ENCODE peak calls at places on chromosomes 5 and 9, in seven cellular contexts. One of them, this sample, is unnamed.
A peak's percentile ranks its signal among the peaks of the same experiment; 100 is the strongest.

GRCh38 chr5:175379867-175380266 is 64.1 kb downstream of the DRD1 start:
- DNase-seq in CD8-positive, alpha-beta T cell: no peak
- DNase-seq in fibroblast of pulmonary artery: no peak
- DNase-seq in Peyer's patch: no peak
- DNase-seq in colonic mucosa: no peak
- DNase-seq in lung: no peak
- DNase-seq in uterus: no peak
- DNase-seq in this sample: no peak

GRCh38 chr5:95953026-95953425 is 8.6 kb downstream of the ELL2 start:
- DNase-seq in CD8-positive, alpha-beta T cell: no peak
- DNase-seq in fibroblast of pulmonary artery: no peak
- DNase-seq in Peyer's patch: no peak
- DNase-seq in colonic mucosa: no peak
- DNase-seq in lung: no peak
- DNase-seq in uterus: no peak
- DNase-seq in this sample: no peak

GRCh38 chr5:74864823-74865222 is 1.4 kb downstream of the FAM169A start:
- DNase-seq in CD8-positive, alpha-beta T cell: no peak
- DNase-seq in fibroblast of pulmonary artery: no peak
- DNase-seq in Peyer's patch: no peak
- DNase-seq in colonic mucosa: no peak
- DNase-seq in lung: no peak
- DNase-seq in uterus: no peak
- DNase-seq in this sample: no peak

GRCh38 chr9:131609116-131609830 is 64.0 kb downstream of the PRRT1B start:
- DNase-seq in CD8-positive, alpha-beta T cell: no peak
- DNase-seq in fibroblast of pulmonary artery: peak; percentile 48
- DNase-seq in Peyer's patch: no peak
- DNase-seq in colonic mucosa: no peak
- DNase-seq in lung: no peak
- DNase-seq in uterus: peak; percentile 80
- DNase-seq in this sample: no peak

GRCh38 chr9:135887021-135887507 is 20.3 kb downstream of the CAMSAP1 start:
- DNase-seq in CD8-positive, alpha-beta T cell: no peak
- DNase-seq in fibroblast of pulmonary artery: no peak
- DNase-seq in Peyer's patch: no peak
- DNase-seq in colonic mucosa: no peak
- DNase-seq in lung: no peak
- DNase-seq in uterus: no peak
- DNase-seq in this sample: no peak

GRCh38 chr9:81705578-81705977 is 16.2 kb upstream of the TLE1 start:
- DNase-seq in CD8-positive, alpha-beta T cell: no peak
- DNase-seq in fibroblast of pulmonary artery: no peak
- DNase-seq in Peyer's patch: no peak
- DNase-seq in colonic mucosa: no peak
- DNase-seq in lung: no peak
- DNase-seq in uterus: no peak
- DNase-seq in this sample: no peak

GRCh38 chr5:179595916-179596315 is 27.6 kb downstream of the HNRNPH1 start:
- DNase-seq in CD8-positive, alpha-beta T cell: no peak
- DNase-seq in fibroblast of pulmonary artery: no peak
- DNase-seq in Peyer's patch: no peak
- DNase-seq in colonic mucosa: no peak
- DNase-seq in lung: no peak
- DNase-seq in uterus: no peak
- DNase-seq in this sample: no peak

GRCh38 chr9:38074441-38074943 is 5.5 kb upstream of the SHB start:
- DNase-seq in CD8-positive, alpha-beta T cell: no peak
- DNase-seq in fibroblast of pulmonary artery: peak; percentile 56
- DNase-seq in Peyer's patch: no peak
- DNase-seq in colonic mucosa: peak; percentile 49
- DNase-seq in lung: no peak
- DNase-seq in uterus: no peak
- DNase-seq in this sample: no peak

GRCh38 chr5:32083981-32084430 is 90.1 kb downstream of the GOLPH3 start:
- DNase-seq in CD8-positive, alpha-beta T cell: no peak
- DNase-seq in fibroblast of pulmonary artery: no peak
- DNase-seq in Peyer's patch: no peak
- DNase-seq in colonic mucosa: no peak
- DNase-seq in lung: no peak
- DNase-seq in uterus: no peak
- DNase-seq in this sample: no peak

GRCh38 chr5:69209607-69210006 is 20.2 kb downstream of the CENPH start:
- DNase-seq in CD8-positive, alpha-beta T cell: no peak
- DNase-seq in fibroblast of pulmonary artery: peak; percentile 33
- DNase-seq in Peyer's patch: no peak
- DNase-seq in colonic mucosa: no peak
- DNase-seq in lung: no peak
- DNase-seq in uterus: no peak
- DNase-seq in this sample: no peak

GRCh38 chr5:131109540-131110255 is 55.4 kb downstream of the HINT1 start:
- DNase-seq in CD8-positive, alpha-beta T cell: no peak
- DNase-seq in fibroblast of pulmonary artery: peak; percentile 66
- DNase-seq in Peyer's patch: peak; percentile 18
- DNase-seq in colonic mucosa: peak; percentile 38
- DNase-seq in lung: no peak
- DNase-seq in uterus: no peak
- DNase-seq in this sample: no peak

GRCh38 chr9:5582835-5583195 is 46.1 kb upstream of the RIC1 start:
- DNase-seq in CD8-positive, alpha-beta T cell: peak; percentile 54
- DNase-seq in fibroblast of pulmonary artery: peak; percentile 88
- DNase-seq in Peyer's patch: peak; percentile 54
- DNase-seq in colonic mucosa: no peak
- DNase-seq in lung: no peak
- DNase-seq in uterus: no peak
- DNase-seq in this sample: no peak

GRCh38 chr5:172926796-172927195 is 32.4 kb upstream of the RPL26L1 start:
- DNase-seq in CD8-positive, alpha-beta T cell: no peak
- DNase-seq in fibroblast of pulmonary artery: no peak
- DNase-seq in Peyer's patch: no peak
- DNase-seq in colonic mucosa: no peak
- DNase-seq in lung: no peak
- DNase-seq in uterus: no peak
- DNase-seq in this sample: no peak

GRCh38 chr5:112479418-112479817 is 60.3 kb upstream of the EPB41L4A start:
- DNase-seq in CD8-positive, alpha-beta T cell: no peak
- DNase-seq in fibroblast of pulmonary artery: peak; percentile 46
- DNase-seq in Peyer's patch: no peak
- DNase-seq in colonic mucosa: no peak
- DNase-seq in lung: no peak
- DNase-seq in uterus: no peak
- DNase-seq in this sample: peak; percentile 2

GRCh38 chr9:137433349-137433915 is 7.7 kb downstream of the ENTPD8 start:
- DNase-seq in CD8-positive, alpha-beta T cell: no peak
- DNase-seq in fibroblast of pulmonary artery: no peak
- DNase-seq in Peyer's patch: no peak
- DNase-seq in colonic mucosa: no peak
- DNase-seq in lung: no peak
- DNase-seq in uterus: no peak
- DNase-seq in this sample: no peak

GRCh38 chr9:77585335-77585786 is 62.8 kb downstream of the GNA14 start:
- DNase-seq in CD8-positive, alpha-beta T cell: no peak
- DNase-seq in fibroblast of pulmonary artery: no peak
- DNase-seq in Peyer's patch: no peak
- DNase-seq in colonic mucosa: no peak
- DNase-seq in lung: no peak
- DNase-seq in uterus: no peak
- DNase-seq in this sample: no peak

GRCh38 chr9:72025956-72026355 is 34.5 kb downstream of the C9orf57 start:
- DNase-seq in CD8-positive, alpha-beta T cell: no peak
- DNase-seq in fibroblast of pulmonary artery: no peak
- DNase-seq in Peyer's patch: no peak
- DNase-seq in colonic mucosa: no peak
- DNase-seq in lung: no peak
- DNase-seq in uterus: no peak
- DNase-seq in this sample: no peak

GRCh38 chr5:32499261-32499660 is 54.7 kb upstream of the ZFR start:
- DNase-seq in CD8-positive, alpha-beta T cell: no peak
- DNase-seq in fibroblast of pulmonary artery: no peak
- DNase-seq in Peyer's patch: no peak
- DNase-seq in colonic mucosa: no peak
- DNase-seq in lung: no peak
- DNase-seq in uterus: no peak
- DNase-seq in this sample: no peak

GRCh38 chr5:60843693-60844428 is at the start of gene ELOVL7:
- DNase-seq in CD8-positive, alpha-beta T cell: no peak
- DNase-seq in fibroblast of pulmonary artery: peak; percentile 7
- DNase-seq in Peyer's patch: no peak
- DNase-seq in colonic mucosa: peak; percentile 90
- DNase-seq in lung: peak; percentile 80
- DNase-seq in uterus: peak; percentile 15
- DNase-seq in this sample: no peak

GRCh38 chr5:175842947-175843793 is 28.2 kb upstream of the CPLX2 start:
- DNase-seq in CD8-positive, alpha-beta T cell: no peak
- DNase-seq in fibroblast of pulmonary artery: peak; percentile 29
- DNase-seq in Peyer's patch: no peak
- DNase-seq in colonic mucosa: no peak
- DNase-seq in lung: no peak
- DNase-seq in uterus: no peak
- DNase-seq in this sample: peak; percentile 43

GRCh38 chr5:40738502-40738901 is 17.3 kb downstream of the TTC33 start:
- DNase-seq in CD8-positive, alpha-beta T cell: no peak
- DNase-seq in fibroblast of pulmonary artery: no peak
- DNase-seq in Peyer's patch: no peak
- DNase-seq in colonic mucosa: no peak
- DNase-seq in lung: no peak
- DNase-seq in uterus: no peak
- DNase-seq in this sample: no peak

GRCh38 chr5:136048966-136049365 is 20.2 kb downstream of the TGFBI start:
- DNase-seq in CD8-positive, alpha-beta T cell: no peak
- DNase-seq in fibroblast of pulmonary artery: no peak
- DNase-seq in Peyer's patch: no peak
- DNase-seq in colonic mucosa: no peak
- DNase-seq in lung: no peak
- DNase-seq in uterus: peak; percentile 10
- DNase-seq in this sample: no peak

GRCh38 chr5:3604501-3604900 is 8.9 kb downstream of the IRX1 start:
- DNase-seq in CD8-positive, alpha-beta T cell: no peak
- DNase-seq in fibroblast of pulmonary artery: no peak
- DNase-seq in Peyer's patch: no peak
- DNase-seq in colonic mucosa: no peak
- DNase-seq in lung: no peak
- DNase-seq in uterus: no peak
- DNase-seq in this sample: no peak

GRCh38 chr5:159581502-159582249 is 251.4 kb upstream of the IL12B start:
- DNase-seq in CD8-positive, alpha-beta T cell: no peak
- DNase-seq in fibroblast of pulmonary artery: peak; percentile 82
- DNase-seq in Peyer's patch: no peak
- DNase-seq in colonic mucosa: no peak
- DNase-seq in lung: peak; percentile 39
- DNase-seq in uterus: no peak
- DNase-seq in this sample: peak; percentile 38
- TF ChIP-seq CTCF in CD8-positive, alpha-beta T cell: no peak
- TF ChIP-seq CTCF in fibroblast of pulmonary artery: peak; percentile 31
- TF ChIP-seq CTCF in Peyer's patch: no peak
- TF ChIP-seq CTCF in colonic mucosa: no peak
- TF ChIP-seq CTCF in lung: no peak
- TF ChIP-seq CTCF in uterus: no peak
- TF ChIP-seq CTCF in this sample: no peak

GRCh38 chr5:16457451-16457850 is 8.1 kb downstream of the ZNF622 start:
- DNase-seq in CD8-positive, alpha-beta T cell: no peak
- DNase-seq in fibroblast of pulmonary artery: no peak
- DNase-seq in Peyer's patch: no peak
- DNase-seq in colonic mucosa: no peak
- DNase-seq in lung: no peak
- DNase-seq in uterus: no peak
- DNase-seq in this sample: no peak

GRCh38 chr5:16461782-16462181 is 3.8 kb downstream of the ZNF622 start:
- DNase-seq in CD8-positive, alpha-beta T cell: no peak
- DNase-seq in fibroblast of pulmonary artery: peak; percentile 82
- DNase-seq in Peyer's patch: no peak
- DNase-seq in colonic mucosa: no peak
- DNase-seq in lung: no peak
- DNase-seq in uterus: no peak
- DNase-seq in this sample: peak; percentile 40

GRCh38 chr5:16457853-16458252 is 7.7 kb downstream of the ZNF622 start:
- DNase-seq in CD8-positive, alpha-beta T cell: no peak
- DNase-seq in fibroblast of pulmonary artery: no peak
- DNase-seq in Peyer's patch: no peak
- DNase-seq in colonic mucosa: no peak
- DNase-seq in lung: no peak
- DNase-seq in uterus: no peak
- DNase-seq in this sample: no peak

GRCh38 chr5:16459451-16459850 is 6.1 kb downstream of the ZNF622 start:
- DNase-seq in CD8-positive, alpha-beta T cell: no peak
- DNase-seq in fibroblast of pulmonary artery: no peak
- DNase-seq in Peyer's patch: no peak
- DNase-seq in colonic mucosa: no peak
- DNase-seq in lung: no peak
- DNase-seq in uterus: no peak
- DNase-seq in this sample: no peak

GRCh38 chr5:16461026-16461425 is 4.6 kb downstream of the ZNF622 start:
- DNase-seq in CD8-positive, alpha-beta T cell: no peak
- DNase-seq in fibroblast of pulmonary artery: no peak
- DNase-seq in Peyer's patch: no peak
- DNase-seq in colonic mucosa: no peak
- DNase-seq in lung: no peak
- DNase-seq in uterus: no peak
- DNase-seq in this sample: no peak
- H3K4me3 ChIP-seq in CD8-positive, alpha-beta T cell: no peak overlapping the region
- H3K4me3 ChIP-seq in fibroblast of pulmonary artery: no peak overlapping the region
- H3K4me3 ChIP-seq in Peyer's patch: no peak overlapping the region
- H3K4me3 ChIP-seq in colonic mucosa: no peak overlapping the region
- H3K4me3 ChIP-seq in lung: no peak overlapping the region
- H3K4me3 ChIP-seq in uterus: no peak overlapping the region
- H3K4me3 ChIP-seq in this sample: no peak overlapping the region

GRCh38 chr9:79522793-79523192 is 49.0 kb upstream of the TLE4 start:
- DNase-seq in CD8-positive, alpha-beta T cell: no peak
- DNase-seq in fibroblast of pulmonary artery: no peak
- DNase-seq in Peyer's patch: no peak
- DNase-seq in colonic mucosa: no peak
- DNase-seq in lung: no peak
- DNase-seq in uterus: no peak
- DNase-seq in this sample: no peak
- TF ChIP-seq CTCF in CD8-positive, alpha-beta T cell: no peak
- TF ChIP-seq CTCF in fibroblast of pulmonary artery: no peak
- TF ChIP-seq CTCF in Peyer's patch: no peak
- TF ChIP-seq CTCF in colonic mucosa: no peak
- TF ChIP-seq CTCF in lung: no peak
- TF ChIP-seq CTCF in uterus: no peak
- TF ChIP-seq CTCF in this sample: no peak

DNA sequence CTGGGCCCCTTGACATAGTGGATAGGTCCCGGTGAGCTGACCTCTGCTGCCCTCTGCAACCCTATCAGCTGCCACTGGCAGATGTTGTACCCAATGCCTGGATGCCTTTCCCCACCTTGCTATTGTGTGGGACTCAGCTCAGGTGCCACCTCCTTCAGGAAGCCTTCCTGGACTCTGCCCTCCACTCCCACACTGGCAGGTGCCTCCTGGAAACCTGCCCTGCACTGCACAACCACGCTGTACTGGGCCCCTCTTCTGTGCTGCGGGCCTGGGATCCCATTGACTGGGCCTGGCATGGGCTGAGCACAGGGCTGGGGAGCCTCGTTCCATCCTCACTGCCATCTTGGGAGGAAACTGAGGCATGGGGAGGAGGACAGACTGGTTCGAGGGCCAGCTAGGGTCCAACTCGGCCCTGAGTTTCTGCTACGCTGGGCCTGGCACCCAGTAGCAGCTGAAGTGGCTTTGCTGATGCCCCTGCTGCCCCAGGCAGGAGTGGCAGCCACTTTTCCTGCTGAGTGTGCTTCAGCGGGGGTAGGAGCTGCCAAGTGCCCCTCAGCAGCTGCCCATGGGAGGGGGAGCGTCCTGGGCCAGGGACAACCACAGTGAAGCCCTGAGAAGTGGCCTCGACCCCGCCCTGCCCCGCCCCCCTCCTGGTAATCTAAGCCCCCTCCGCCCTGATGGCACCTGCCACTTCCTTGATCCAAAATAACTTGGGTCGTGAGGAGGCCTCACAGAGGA is 1.3 kb downstream of the AK1 start:
- DNase-seq in CD8-positive, alpha-beta T cell: no peak
- DNase-seq in fibroblast of pulmonary artery: no peak
- DNase-seq in Peyer's patch: no peak
- DNase-seq in colonic mucosa: peak; percentile 74
- DNase-seq in lung: peak; percentile 72
- DNase-seq in uterus: no peak
- DNase-seq in this sample: no peak
- H3K4me3 ChIP-seq in CD8-positive, alpha-beta T cell: no peak overlapping the region
- H3K4me3 ChIP-seq in fibroblast of pulmonary artery: no peak overlapping the region
- H3K4me3 ChIP-seq in Peyer's patch: no peak overlapping the region
- H3K4me3 ChIP-seq in colonic mucosa: no peak overlapping the region
- H3K4me3 ChIP-seq in lung: no peak overlapping the region
- H3K4me3 ChIP-seq in uterus: no peak overlapping the region
- H3K4me3 ChIP-seq in this sample: no peak overlapping the region

This sample was measured in HFF-Myc.